ENCODE peak calls at places on chromosomes 3 and 15, in four cellular contexts. One of them, this sample, is unnamed.
A peak's percentile ranks its signal among the peaks of the same experiment; 100 is the strongest.

GRCh38 chr3:18066899-18067582 is 324.6 kb upstream of the TBC1D5 start:
- DNase-seq in esophagus muscularis mucosa: no peak
- DNase-seq in upper lobe of right lung: no peak
- DNase-seq in neural progenitor cell: no peak
- DNase-seq in this sample: no peak

GRCh38 chr15:51117270-51117669 is 22.6 kb upstream of the TNFAIP8L3 start:
- DNase-seq in esophagus muscularis mucosa: no peak
- DNase-seq in neural progenitor cell: no peak
- DNase-seq in upper lobe of right lung: no peak
- DNase-seq in this sample: no peak

GRCh38 chr15:80561500-80561899 is 133.6 kb upstream of the ABHD17C start:
- DNase-seq in upper lobe of right lung: no peak
- DNase-seq in neural progenitor cell: no peak
- DNase-seq in esophagus muscularis mucosa: no peak
- DNase-seq in this sample: no peak

GRCh38 chr15:58407366-58407765 is 24.4 kb upstream of the LIPC start:
- DNase-seq in upper lobe of right lung: no peak
- DNase-seq in neural progenitor cell: peak; percentile 44
- DNase-seq in esophagus muscularis mucosa: peak; percentile 37
- DNase-seq in this sample: no peak

GRCh38 chr3:165754219-165755007 is 82.8 kb downstream of the BCHE start:
- DNase-seq in upper lobe of right lung: no peak
- DNase-seq in neural progenitor cell: no peak
- DNase-seq in esophagus muscularis mucosa: no peak
- DNase-seq in this sample: no peak

GRCh38 chr15:50880221-50880620 is 28.3 kb upstream of the AP4E1 start:
- DNase-seq in upper lobe of right lung: no peak
- DNase-seq in esophagus muscularis mucosa: no peak
- DNase-seq in neural progenitor cell: no peak
- DNase-seq in this sample: no peak

GRCh38 chr3:27639271-27639670 is 82.9 kb downstream of the EOMES start:
- DNase-seq in neural progenitor cell: no peak
- DNase-seq in esophagus muscularis mucosa: no peak
- DNase-seq in upper lobe of right lung: no peak
- DNase-seq in this sample: no peak

GRCh38 chr3:142902356-142902755 is 13.5 kb upstream of the PCOLCE2 start:
- DNase-seq in neural progenitor cell: no peak
- DNase-seq in upper lobe of right lung: no peak
- DNase-seq in esophagus muscularis mucosa: no peak
- DNase-seq in this sample: no peak

GRCh38 chr15:75042730-75043508 is 19.5 kb downstream of the PPCDC start:
- DNase-seq in esophagus muscularis mucosa: peak; percentile 93
- DNase-seq in upper lobe of right lung: peak; percentile 94
- DNase-seq in neural progenitor cell: peak; percentile 48
- DNase-seq in this sample: peak; percentile 90

GRCh38 chr3:94225176-94225742 is 162.4 kb downstream of the NSUN3 start:
- DNase-seq in neural progenitor cell: no peak
- DNase-seq in esophagus muscularis mucosa: no peak
- DNase-seq in upper lobe of right lung: no peak
- DNase-seq in this sample: no peak

GRCh38 chr3:15305366-15305844 is 27.0 kb downstream of the SH3BP5 start:
- DNase-seq in upper lobe of right lung: no peak
- DNase-seq in esophagus muscularis mucosa: no peak
- DNase-seq in neural progenitor cell: no peak
- DNase-seq in this sample: no peak

GRCh38 chr3:131541288-131541687 is 38.5 kb upstream of the MRPL3 start:
- DNase-seq in neural progenitor cell: no peak
- DNase-seq in upper lobe of right lung: no peak
- DNase-seq in esophagus muscularis mucosa: no peak
- DNase-seq in this sample: no peak

GRCh38 chr15:77369168-77369567 is 50.7 kb downstream of the PEAK1 start:
- DNase-seq in esophagus muscularis mucosa: no peak
- DNase-seq in upper lobe of right lung: no peak
- DNase-seq in neural progenitor cell: no peak
- DNase-seq in this sample: no peak

GRCh38 chr15:42413914-42414313 is 54.6 kb downstream of the CAPN3 start:
- DNase-seq in neural progenitor cell: no peak
- DNase-seq in esophagus muscularis mucosa: no peak
- DNase-seq in upper lobe of right lung: no peak
- DNase-seq in this sample: no peak

GRCh38 chr15:42421376-42421775 is 62.1 kb downstream of the CAPN3 start:
- DNase-seq in upper lobe of right lung: no peak
- DNase-seq in esophagus muscularis mucosa: no peak
- DNase-seq in neural progenitor cell: no peak
- DNase-seq in this sample: no peak

GRCh38 chr15:42419369-42419768 is 60.1 kb downstream of the CAPN3 start:
- DNase-seq in neural progenitor cell: no peak
- DNase-seq in esophagus muscularis mucosa: no peak
- DNase-seq in upper lobe of right lung: no peak
- DNase-seq in this sample: no peak
- H3K36me3 ChIP-seq in neural progenitor cell: peaks cover 9% of the 10 kb centered on the region
- H3K36me3 ChIP-seq in esophagus muscularis mucosa: peaks cover 100% of the 10 kb centered on the region
- H3K36me3 ChIP-seq in upper lobe of right lung: peaks cover 100% of the 10 kb centered on the region
- H3K36me3 ChIP-seq in this sample: no peaks in the 10 kb centered on the region

GRCh38 chr15:83282859-83283812 is 1.3 kb downstream of the BNC1 start:
- DNase-seq in esophagus muscularis mucosa: peak; percentile 78
- DNase-seq in neural progenitor cell: peak; percentile 76
- DNase-seq in upper lobe of right lung: no peak
- DNase-seq in this sample: no peak
- H3K4me3 ChIP-seq in esophagus muscularis mucosa: peak overlapping the region; percentile 45
- H3K4me3 ChIP-seq in neural progenitor cell: peak overlapping the region; percentile 58
- H3K4me3 ChIP-seq in upper lobe of right lung: peak overlapping the region; percentile 44
- H3K4me3 ChIP-seq in this sample: peak overlapping the region; percentile 24

DNA sequence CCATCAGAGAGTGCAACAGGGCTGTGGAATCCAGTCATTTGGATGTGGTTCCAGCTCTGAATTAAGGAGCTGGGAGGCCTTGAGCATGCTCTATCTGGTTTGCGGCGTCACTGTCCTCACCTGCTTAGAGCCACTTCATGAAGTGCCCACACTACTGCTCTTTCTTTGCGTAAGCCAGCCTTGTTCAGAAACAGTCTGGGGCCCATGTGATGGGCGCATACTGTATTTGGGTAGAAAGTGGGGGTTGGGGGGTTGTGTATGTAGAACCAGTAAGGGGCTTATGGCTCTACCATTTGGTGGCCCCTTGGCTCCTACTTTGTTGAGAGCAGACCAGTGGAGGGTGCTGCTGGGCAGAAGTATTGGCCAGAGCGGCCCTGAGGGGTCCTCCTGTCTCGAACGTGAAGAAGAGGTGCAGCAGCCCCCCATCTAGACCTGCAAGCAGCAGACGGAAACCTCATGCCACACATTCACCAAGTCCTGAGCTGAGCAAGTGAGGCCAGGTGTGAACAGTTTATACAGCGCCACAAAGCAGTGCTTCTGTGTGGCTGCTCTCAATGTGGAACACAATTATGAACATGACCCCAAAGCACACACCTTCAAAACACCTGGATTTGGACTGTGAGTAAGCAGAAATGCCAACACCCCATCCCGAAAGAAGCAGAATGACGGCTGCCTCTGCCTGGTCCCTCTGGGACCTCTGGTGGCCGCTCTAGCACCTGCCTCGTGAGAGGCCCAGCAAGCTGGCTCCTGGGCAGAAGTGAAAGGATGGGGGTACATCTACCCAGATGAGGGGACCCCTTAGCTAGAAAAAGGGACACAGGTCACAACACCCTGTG is 26.6 kb downstream of the SRPRB start:
- DNase-seq in esophagus muscularis mucosa: peak; percentile 57
- DNase-seq in upper lobe of right lung: no peak
- DNase-seq in neural progenitor cell: no peak
- DNase-seq in this sample: no peak
- H3K27me3 ChIP-seq in esophagus muscularis mucosa: no peaks in the 10 kb centered on the region
- H3K27me3 ChIP-seq in upper lobe of right lung: no peaks in the 10 kb centered on the region
- H3K27me3 ChIP-seq in neural progenitor cell: no peaks in the 10 kb centered on the region
- H3K27me3 ChIP-seq in this sample: no peaks in the 10 kb centered on the region

DNA sequence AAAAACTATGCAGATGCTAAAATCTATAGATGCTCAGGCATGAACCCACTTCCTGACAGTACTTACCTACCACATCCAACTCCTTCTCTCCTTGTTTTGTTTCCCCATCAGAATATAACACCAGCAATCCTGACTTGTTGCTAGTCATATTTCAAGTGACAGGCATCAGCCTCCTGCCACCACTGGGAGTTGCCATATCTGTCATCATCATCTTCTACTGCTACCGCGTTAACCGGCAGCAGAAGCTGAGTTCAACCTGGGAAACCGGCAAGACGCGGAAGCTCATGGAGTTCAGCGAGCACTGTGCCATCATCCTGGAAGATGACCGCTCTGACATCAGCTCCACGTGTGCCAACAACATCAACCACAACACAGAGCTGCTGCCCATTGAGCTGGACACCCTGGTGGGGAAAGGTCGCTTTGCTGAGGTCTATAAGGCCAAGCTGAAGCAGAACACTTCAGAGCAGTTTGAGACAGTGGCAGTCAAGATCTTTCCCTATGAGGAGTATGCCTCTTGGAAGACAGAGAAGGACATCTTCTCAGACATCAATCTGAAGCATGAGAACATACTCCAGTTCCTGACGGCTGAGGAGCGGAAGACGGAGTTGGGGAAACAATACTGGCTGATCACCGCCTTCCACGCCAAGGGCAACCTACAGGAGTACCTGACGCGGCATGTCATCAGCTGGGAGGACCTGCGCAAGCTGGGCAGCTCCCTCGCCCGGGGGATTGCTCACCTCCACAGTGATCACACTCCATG is 65.3 kb downstream of the TGFBR2 start:
- DNase-seq in neural progenitor cell: no peak
- DNase-seq in esophagus muscularis mucosa: no peak
- DNase-seq in upper lobe of right lung: no peak
- DNase-seq in this sample: no peak
- H3K36me3 ChIP-seq in neural progenitor cell: no peaks in the 10 kb centered on the region
- H3K36me3 ChIP-seq in esophagus muscularis mucosa: peaks cover 70% of the 10 kb centered on the region
- H3K36me3 ChIP-seq in upper lobe of right lung: peaks cover 82% of the 10 kb centered on the region
- H3K36me3 ChIP-seq in this sample: no peaks in the 10 kb centered on the region

GRCh38 chr3:29282431-29283296 is 1.8 kb downstream of the RBMS3 start:
- DNase-seq in esophagus muscularis mucosa: no peak
- DNase-seq in neural progenitor cell: peak; percentile 17
- DNase-seq in upper lobe of right lung: no peak
- DNase-seq in this sample: no peak

GRCh38 chr3:29280675-29281264 is at the start of gene RBMS3:
- DNase-seq in esophagus muscularis mucosa: peak; percentile 95
- DNase-seq in neural progenitor cell: peak; percentile 83
- DNase-seq in upper lobe of right lung: peak; percentile 87
- DNase-seq in this sample: peak; percentile 59

GRCh38 chr3:29283297-29283681 is 2.4 kb downstream of the RBMS3 start:
- DNase-seq in esophagus muscularis mucosa: no peak
- DNase-seq in neural progenitor cell: no peak
- DNase-seq in upper lobe of right lung: no peak
- DNase-seq in this sample: no peak

GRCh38 chr3:29279830-29280229 is 1.0 kb upstream of the RBMS3 start:
- DNase-seq in upper lobe of right lung: no peak
- DNase-seq in neural progenitor cell: no peak
- DNase-seq in esophagus muscularis mucosa: no peak
- DNase-seq in this sample: no peak

GRCh38 chr3:29281265-29282228 is 676 bp downstream of the RBMS3 start:
- DNase-seq in upper lobe of right lung: no peak
- DNase-seq in neural progenitor cell: peak; percentile 40
- DNase-seq in esophagus muscularis mucosa: no peak
- DNase-seq in this sample: no peak
- H3K4me3 ChIP-seq in upper lobe of right lung: peak overlapping the region; percentile 66
- H3K4me3 ChIP-seq in neural progenitor cell: peak overlapping the region; percentile 47
- H3K4me3 ChIP-seq in esophagus muscularis mucosa: peak overlapping the region; percentile 63
- H3K4me3 ChIP-seq in this sample: peak overlapping the region; percentile 32

GRCh38 chr3:171458056-171458856 is 1.9 kb downstream of the TNIK start:
- DNase-seq in esophagus muscularis mucosa: no peak
- DNase-seq in upper lobe of right lung: no peak
- DNase-seq in neural progenitor cell: peak; percentile 43
- DNase-seq in this sample: peak; percentile 37
- H3K27me3 ChIP-seq in esophagus muscularis mucosa: no peaks in the 10 kb centered on the region
- H3K27me3 ChIP-seq in upper lobe of right lung: no peaks in the 10 kb centered on the region
- H3K27me3 ChIP-seq in neural progenitor cell: peaks cover 60% of the 10 kb centered on the region
- H3K27me3 ChIP-seq in this sample: no peaks in the 10 kb centered on the region

DNA sequence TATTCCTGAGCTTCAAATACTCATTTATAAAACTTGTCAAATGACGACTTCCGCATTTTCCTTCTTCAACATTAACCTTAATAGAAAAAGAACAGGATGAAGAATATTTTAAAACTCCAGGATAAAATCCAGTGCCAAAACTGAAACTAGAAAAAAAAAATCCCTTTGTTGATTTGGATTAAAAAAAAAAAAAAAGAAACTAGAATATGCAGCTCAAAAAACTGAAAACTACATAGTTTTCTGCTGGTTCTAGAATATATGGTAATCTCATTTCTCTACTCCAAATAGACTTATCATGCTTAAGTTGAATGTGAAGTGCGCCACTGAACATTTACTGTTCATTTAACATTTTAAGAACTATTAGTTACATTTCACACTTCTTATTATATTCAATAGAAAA is 6.0 kb downstream of the TRA2B start:
- DNase-seq in esophagus muscularis mucosa: no peak
- DNase-seq in neural progenitor cell: no peak
- DNase-seq in upper lobe of right lung: no peak
- DNase-seq in this sample: no peak
- H3K36me3 ChIP-seq in esophagus muscularis mucosa: no peaks in the 10 kb centered on the region
- H3K36me3 ChIP-seq in neural progenitor cell: no peaks in the 10 kb centered on the region
- H3K36me3 ChIP-seq in upper lobe of right lung: no peaks in the 10 kb centered on the region
- H3K36me3 ChIP-seq in this sample: peaks cover 5% of the 10 kb centered on the region